ENCODE peak calls at places on chromosome 1, in nine cellular contexts. B, F, X, P, J, K, E, R and U are unnamed samples.

GRCh38 chr1:206513312-206514111 is 6.2 kb downstream of the RASSF5 start:
- DNase-seq in B (no peak), F (no peak), X (no peak), P (peak), J (no peak), K (no peak), E (no peak), R (peak), U (no peak)

GRCh38 chr1:34642679-34643078 is 112.2 kb upstream of the GJB5 start:
- DNase-seq in B (no peak), F (no peak), X (peak), P (no peak), J (no peak), K (no peak), E (no peak), R (no peak), U (no peak)

GRCh38 chr1:234707641-234708040 is 97.7 kb upstream of the IRF2BP2 start:
- DNase-seq in B (no peak), F (no peak), X (no peak), P (no peak), J (no peak), K (no peak), E (no peak), R (no peak), U (no peak)

GRCh38 chr1:204342310-204342709 is 17.4 kb downstream of the PLEKHA6 start:
- DNase-seq in B (no peak), F (no peak), X (no peak), P (no peak), J (no peak), K (no peak), E (no peak), R (no peak), U (no peak)

GRCh38 chr1:237525102-237525501 is 365.6 kb downstream of the ZP4 start:
- DNase-seq in B (no peak), F (no peak), X (no peak), P (no peak), J (no peak), K (no peak), E (no peak), R (no peak), U (no peak)

GRCh38 chr1:63463248-63463647 is 59.8 kb downstream of the ITGB3BP start:
- DNase-seq in B (no peak), F (no peak), X (no peak), P (no peak), J (no peak), K (no peak), E (no peak), R (no peak), U (no peak)

GRCh38 chr1:110524311-110525249 is 5.6 kb upstream of the KCNA10 start:
- DNase-seq in B (peak), F (peak), X (peak), P (peak), J (peak), K (peak), E (peak), R (peak), U (peak)

GRCh38 chr1:32339363-32339978 is 3.4 kb upstream of the MARCKSL1 start:
- DNase-seq in B (no peak), F (no peak), X (no peak), P (no peak), J (no peak), K (no peak), E (no peak), R (no peak), U (no peak)

GRCh38 chr1:167987174-167987573 is 50.3 kb upstream of the MPC2 start:
- DNase-seq in B (no peak), F (no peak), X (no peak), P (no peak), J (no peak), K (no peak), E (no peak), R (no peak), U (no peak)

GRCh38 chr1:195717651-195718050 is 890.6 kb downstream of the KCNT2 start:
- DNase-seq in B (no peak), F (no peak), X (peak), P (peak), J (no peak), K (no peak), E (no peak), R (no peak), U (no peak)

GRCh38 chr1:154572433-154573167 is 5.0 kb downstream of the CHRNB2 start:
- DNase-seq in B (no peak), F (no peak), X (peak), P (no peak), J (no peak), K (no peak), E (no peak), R (no peak), U (no peak)

GRCh38 chr1:34618381-34618780 is 136.5 kb upstream of the GJB5 start:
- DNase-seq in B (no peak), F (no peak), X (no peak), P (no peak), J (no peak), K (no peak), E (no peak), R (no peak), U (no peak)

GRCh38 chr1:203682401-203683383 is 56.1 kb downstream of the ATP2B4 start:
- DNase-seq in B (no peak), F (peak), X (peak), P (no peak), J (no peak), K (peak), E (no peak), R (no peak), U (peak)

GRCh38 chr1:118151312-118151937 is 33.6 kb downstream of the SPAG17 start:
- DNase-seq in B (peak), F (peak), X (peak), P (peak), J (no peak), K (no peak), E (peak), R (peak), U (no peak)

GRCh38 chr1:19860418-19860817 is 21.8 kb upstream of the OTUD3 start:
- DNase-seq in B (no peak), F (no peak), X (no peak), P (no peak), J (no peak), K (no peak), E (no peak), R (no peak), U (no peak)

GRCh38 chr1:218498061-218498938 is 153.2 kb downstream of the TGFB2 start:
- DNase-seq in B (no peak), F (no peak), X (peak), P (peak), J (no peak), K (no peak), E (no peak), R (no peak), U (no peak)

GRCh38 chr1:28241633-28242241 is 5.8 kb downstream of the ATP5IF1 start:
- DNase-seq in B (no peak), F (no peak), X (no peak), P (no peak), J (no peak), K (no peak), E (no peak), R (no peak), U (no peak)